ENCODE peak calls at places on chromosomes 3 and 15, in nine cellular contexts. One of them, this sample, is unnamed.

GRCh38 chr15:27358751-27359434 is 387.9 kb downstream of the GABRG3 start:
- DNase-seq in A549: no peak
- DNase-seq in transverse colon: no peak
- DNase-seq in right atrium auricular region: no peak
- DNase-seq in CD4-positive, alpha-beta memory T cell: no peak
- DNase-seq in AG09319: no peak
- DNase-seq in heart left ventricle: no peak
- DNase-seq in CD14-positive monocyte: no peak
- DNase-seq in AG10803: peak
- DNase-seq in this sample: no peak

GRCh38 chr3:188553569-188553968 is 399.6 kb downstream of the LPP start:
- DNase-seq in transverse colon: no peak
- DNase-seq in AG09319: no peak
- DNase-seq in heart left ventricle: no peak
- DNase-seq in right atrium auricular region: no peak
- DNase-seq in A549: no peak
- DNase-seq in AG10803: no peak
- DNase-seq in CD14-positive monocyte: no peak
- DNase-seq in CD4-positive, alpha-beta memory T cell: peak
- DNase-seq in this sample: no peak

GRCh38 chr3:65888980-65889706 is 149.6 kb downstream of the MAGI1 start:
- DNase-seq in right atrium auricular region: no peak
- DNase-seq in AG10803: peak
- DNase-seq in CD14-positive monocyte: no peak
- DNase-seq in heart left ventricle: peak
- DNase-seq in AG09319: peak
- DNase-seq in CD4-positive, alpha-beta memory T cell: no peak
- DNase-seq in transverse colon: no peak
- DNase-seq in A549: peak
- DNase-seq in this sample: no peak

GRCh38 chr3:195073866-195074860 is 196.8 kb downstream of the XXYLT1 start:
- DNase-seq in CD14-positive monocyte: peak
- DNase-seq in AG10803: no peak
- DNase-seq in transverse colon: peak
- DNase-seq in heart left ventricle: peak
- DNase-seq in right atrium auricular region: no peak
- DNase-seq in AG09319: no peak
- DNase-seq in A549: no peak
- DNase-seq in CD4-positive, alpha-beta memory T cell: no peak
- DNase-seq in this sample: no peak

GRCh38 chr3:140290105-140290504 is 355.1 kb downstream of the CLSTN2 start:
- DNase-seq in AG10803: peak
- DNase-seq in CD14-positive monocyte: no peak
- DNase-seq in CD4-positive, alpha-beta memory T cell: no peak
- DNase-seq in heart left ventricle: no peak
- DNase-seq in right atrium auricular region: no peak
- DNase-seq in transverse colon: no peak
- DNase-seq in AG09319: no peak
- DNase-seq in A549: no peak
- DNase-seq in this sample: no peak

GRCh38 chr3:142237891-142238290 is 12.5 kb upstream of the GK5 start:
- DNase-seq in right atrium auricular region: no peak
- DNase-seq in A549: no peak
- DNase-seq in CD4-positive, alpha-beta memory T cell: no peak
- DNase-seq in heart left ventricle: no peak
- DNase-seq in AG10803: peak
- DNase-seq in transverse colon: no peak
- DNase-seq in CD14-positive monocyte: no peak
- DNase-seq in AG09319: no peak
- DNase-seq in this sample: no peak

GRCh38 chr3:111605016-111605415 is 9.9 kb upstream of the ZBED2 start:
- DNase-seq in transverse colon: no peak
- DNase-seq in CD14-positive monocyte: no peak
- DNase-seq in A549: no peak
- DNase-seq in CD4-positive, alpha-beta memory T cell: no peak
- DNase-seq in AG10803: no peak
- DNase-seq in right atrium auricular region: no peak
- DNase-seq in heart left ventricle: no peak
- DNase-seq in AG09319: no peak
- DNase-seq in this sample: no peak

GRCh38 chr15:48493084-48493762 is 152.3 kb downstream of the FBN1 start:
- DNase-seq in transverse colon: no peak
- DNase-seq in AG09319: peak
- DNase-seq in CD14-positive monocyte: no peak
- DNase-seq in AG10803: peak
- DNase-seq in heart left ventricle: no peak
- DNase-seq in CD4-positive, alpha-beta memory T cell: no peak
- DNase-seq in A549: no peak
- DNase-seq in right atrium auricular region: no peak
- DNase-seq in this sample: no peak

GRCh38 chr3:171753665-171754408 is 56.4 kb downstream of the PLD1 start:
- DNase-seq in heart left ventricle: no peak
- DNase-seq in CD14-positive monocyte: no peak
- DNase-seq in A549: no peak
- DNase-seq in CD4-positive, alpha-beta memory T cell: no peak
- DNase-seq in AG09319: peak
- DNase-seq in transverse colon: no peak
- DNase-seq in right atrium auricular region: no peak
- DNase-seq in AG10803: peak
- DNase-seq in this sample: no peak

GRCh38 chr3:156535162-156535627 is 19.7 kb downstream of the SSR3 start:
- DNase-seq in AG10803: peak
- DNase-seq in right atrium auricular region: peak
- DNase-seq in AG09319: peak
- DNase-seq in transverse colon: peak
- DNase-seq in CD4-positive, alpha-beta memory T cell: no peak
- DNase-seq in A549: peak
- DNase-seq in heart left ventricle: peak
- DNase-seq in CD14-positive monocyte: no peak
- DNase-seq in this sample: no peak

GRCh38 chr3:32246079-32246675 is 7.7 kb downstream of the CMTM8 start:
- DNase-seq in AG10803: no peak
- DNase-seq in CD4-positive, alpha-beta memory T cell: no peak
- DNase-seq in transverse colon: no peak
- DNase-seq in A549: no peak
- DNase-seq in CD14-positive monocyte: no peak
- DNase-seq in right atrium auricular region: no peak
- DNase-seq in AG09319: no peak
- DNase-seq in heart left ventricle: no peak
- DNase-seq in this sample: no peak

GRCh38 chr3:33385423-33385822 is 54.8 kb downstream of the UBP1 start:
- DNase-seq in CD14-positive monocyte: peak
- DNase-seq in right atrium auricular region: no peak
- DNase-seq in heart left ventricle: no peak
- DNase-seq in AG09319: no peak
- DNase-seq in transverse colon: no peak
- DNase-seq in CD4-positive, alpha-beta memory T cell: no peak
- DNase-seq in AG10803: no peak
- DNase-seq in A549: no peak
- DNase-seq in this sample: no peak

GRCh38 chr3:52069891-52070290 is 13.5 kb upstream of the DUSP7 start:
- DNase-seq in AG10803: no peak
- DNase-seq in AG09319: no peak
- DNase-seq in transverse colon: no peak
- DNase-seq in right atrium auricular region: no peak
- DNase-seq in CD4-positive, alpha-beta memory T cell: no peak
- DNase-seq in A549: no peak
- DNase-seq in heart left ventricle: no peak
- DNase-seq in CD14-positive monocyte: no peak
- DNase-seq in this sample: no peak

GRCh38 chr15:79970921-79971434 is at the start of gene BCL2A1:
- DNase-seq in CD14-positive monocyte: peak
- DNase-seq in transverse colon: peak
- DNase-seq in CD4-positive, alpha-beta memory T cell: peak
- DNase-seq in AG10803: peak
- DNase-seq in A549: peak
- DNase-seq in AG09319: peak
- DNase-seq in right atrium auricular region: peak
- DNase-seq in heart left ventricle: no peak
- DNase-seq in this sample: no peak